ENCODE peak calls at places on chromosome 1, in nine cellular contexts. F is fibroblast of pulmonary artery, U is tibial nerve, O is pancreas, L is SJSA1, Q is lower lobe of right lung, N is right cardiac atrium, V is astrocyte of the cerebellum, A is astrocyte. T is an unnamed sample.

GRCh38 chr1:214707306-214708087 is 104.5 kb downstream of the CENPF start:
- DNase-seq in F (peak), U (no peak), O (no peak), L (no peak), Q (no peak), N (no peak), V (no peak), A (peak), T (no peak)

GRCh38 chr1:114235956-114236355 is 82.3 kb upstream of the SYT6 start:
- DNase-seq in F (no peak), U (no peak), O (no peak), L (no peak), Q (no peak), N (no peak), V (no peak), A (no peak), T (no peak)

GRCh38 chr1:27561126-27561899 is 42.6 kb downstream of the AHDC1 start:
- DNase-seq in F (no peak), U (no peak), O (no peak), L (no peak), Q (no peak), N (no peak), V (peak), A (no peak), T (no peak)

GRCh38 chr1:71532343-71532742 is 451.5 kb upstream of the ZRANB2 start:
- DNase-seq in F (no peak), U (no peak), O (no peak), L (no peak), Q (no peak), N (no peak), V (no peak), A (no peak), T (no peak)

GRCh38 chr1:39901486-39902120 is at the start of gene MYCL:
- DNase-seq in F (peak), U (peak), O (peak), L (peak), Q (peak), N (peak), V (no peak), A (peak), T (no peak)

GRCh38 chr1:10122926-10123325 is 87.4 kb upstream of the KIF1B start:
- DNase-seq in F (peak), U (no peak), O (no peak), L (peak), Q (no peak), N (no peak), V (peak), A (peak), T (no peak)

GRCh38 chr1:52567943-52568342 is 15.1 kb upstream of the TUT4 start:
- DNase-seq in F (peak), U (no peak), O (no peak), L (no peak), Q (no peak), N (no peak), V (no peak), A (no peak), T (no peak)

GRCh38 chr1:113976609-113977278 is 2.5 kb upstream of the OLFML3 start:
- DNase-seq in F (peak), U (no peak), O (no peak), L (no peak), Q (no peak), N (peak), V (peak), A (peak), T (no peak)

GRCh38 chr1:108708726-108709660 is 3.7 kb upstream of the FNDC7 start:
- DNase-seq in F (no peak), U (no peak), O (no peak), L (no peak), Q (peak), N (no peak), V (no peak), A (no peak), T (no peak)

GRCh38 chr1:247332215-247332900 is 691 bp upstream of the ZNF496 start:
- DNase-seq in F (peak), U (no peak), O (peak), L (peak), Q (peak), N (peak), V (no peak), A (no peak), T (no peak)

GRCh38 chr1:115547661-115548060 is 94.1 kb upstream of the VANGL1 start:
- DNase-seq in F (no peak), U (no peak), O (no peak), L (no peak), Q (no peak), N (no peak), V (no peak), A (no peak), T (no peak)

GRCh38 chr1:245751111-245751510 is 596.3 kb downstream of the KIF26B start:
- DNase-seq in F (peak), U (no peak), O (no peak), L (no peak), Q (no peak), N (no peak), V (peak), A (peak), T (no peak)
- H3K4me3 ChIP-seq in F (no peak), U (no peak), O (no peak), L (no peak), Q (no peak), N (no peak), V (no peak), A (no peak), T (no peak)

DNA sequence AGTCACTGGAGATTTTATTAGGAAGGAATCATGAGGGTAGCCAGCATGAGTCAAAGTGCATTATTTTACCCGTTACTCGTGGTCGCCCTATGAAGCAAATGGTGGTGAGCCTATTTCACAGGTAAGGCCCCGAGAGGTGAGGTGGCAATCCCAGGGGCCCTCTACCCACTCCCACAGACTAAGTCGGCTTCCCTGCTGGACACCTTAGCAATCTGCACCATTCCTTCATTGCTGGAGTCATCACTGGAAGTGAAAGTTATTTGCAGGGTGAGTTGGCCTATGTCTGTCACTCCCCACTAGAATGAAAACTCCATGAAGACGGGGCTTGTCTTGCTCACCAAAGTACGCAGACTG is 52.7 kb downstream of the TOMM20 start:
- DNase-seq in F (no peak), U (no peak), O (no peak), L (no peak), Q (peak), N (no peak), V (no peak), A (no peak), T (no peak)
- H3K4me3 ChIP-seq in F (no peak), U (no peak), O (no peak), L (no peak), Q (no peak), N (no peak), V (no peak), A (peak), T (no peak)

GRCh38 chr1:194333240-194333639 is 1146.8 kb upstream of the B3GALT2 start:
- DNase-seq in F (no peak), U (no peak), O (no peak), L (no peak), Q (no peak), N (no peak), V (no peak), A (no peak), T (no peak)
- H3K4me3 ChIP-seq in F (no peak), U (no peak), O (no peak), L (no peak), Q (no peak), N (no peak), V (no peak), A (no peak), T (no peak)

DNA sequence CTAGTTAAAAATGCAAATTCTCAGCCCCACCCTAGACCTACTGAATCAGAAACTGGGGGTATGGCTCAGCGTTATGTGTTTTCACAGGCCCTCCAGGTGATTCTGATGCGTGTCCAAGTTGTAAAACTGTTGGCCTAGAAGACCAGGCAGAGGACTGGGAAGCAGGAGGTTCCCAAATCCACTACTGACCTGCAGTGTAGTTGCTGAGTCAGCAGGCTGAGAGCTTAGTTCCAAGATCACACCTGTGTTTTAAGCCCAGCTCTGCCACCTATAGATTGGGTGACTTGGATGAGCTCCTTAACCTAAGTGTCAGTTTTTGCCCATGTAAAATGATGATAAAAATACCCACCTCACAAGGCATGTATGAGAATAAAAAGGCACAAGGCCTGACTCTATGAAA is 4.1 kb downstream of the GRHL3 start:
- DNase-seq in F (no peak), U (no peak), O (no peak), L (no peak), Q (no peak), N (no peak), V (no peak), A (no peak), T (no peak)
- H3K4me3 ChIP-seq in F (no peak), U (no peak), O (no peak), L (no peak), Q (no peak), N (no peak), V (no peak), A (no peak), T (no peak)